ENCODE peak calls at places on chromosomes 3 and 15, in eight cellular contexts. R, O, L, V, U, E, C and D are unnamed samples. For H3K4me1, the result is how much of the 10 kb centered on the place peaks cover.

GRCh38 chr15:80415331-80415730 is 11.1 kb downstream of the ARNT2 start:
- DNase-seq in R (no peak), O (no peak), U (no peak), L (no peak), V (no peak), E (no peak), C (no peak), D (no peak)

GRCh38 chr15:50828610-50829206 is 63.2 kb upstream of the SPPL2A start:
- DNase-seq in L (no peak), U (no peak), R (peak), E (peak), O (peak), V (no peak), C (peak), D (no peak)

GRCh38 chr3:112121577-112122547 is 11.2 kb downstream of the GCSAM start:
- DNase-seq in V (no peak), E (no peak), L (no peak), R (no peak), U (no peak), O (no peak), C (no peak), D (no peak)

GRCh38 chr3:116905805-116906204 is 196.2 kb downstream of the TUSC7 start:
- DNase-seq in O (no peak), L (no peak), R (peak), E (no peak), V (no peak), U (no peak), C (no peak), D (no peak)

GRCh38 chr3:46952813-46953212 is 23.7 kb downstream of the CCDC12 start:
- DNase-seq in V (no peak), U (no peak), O (no peak), L (no peak), E (no peak), C (no peak), R (no peak), D (no peak)

GRCh38 chr3:50140990-50141389 is 14.1 kb upstream of the SEMA3F start:
- DNase-seq in L (no peak), E (no peak), V (no peak), C (no peak), O (no peak), R (no peak), U (no peak), D (no peak)

GRCh38 chr3:129122697-129123055 is 1.1 kb upstream of the RAB43 start:
- DNase-seq in E (no peak), O (peak), R (no peak), V (no peak), L (no peak), C (no peak), U (no peak), D (no peak)

GRCh38 chr3:126961791-126962461 is 21.0 kb upstream of the PLXNA1 start:
- DNase-seq in C (no peak), O (no peak), R (no peak), L (no peak), U (no peak), E (no peak), V (peak), D (peak)

GRCh38 chr3:161600185-161600584 is 103.6 kb downstream of the OTOL1 start:
- DNase-seq in R (peak), E (no peak), V (no peak), U (no peak), L (no peak), O (no peak), C (no peak), D (no peak)

GRCh38 chr3:84136425-84136824 is 822.4 kb upstream of the CADM2 start:
- DNase-seq in R (peak), L (no peak), O (no peak), V (no peak), E (peak), C (peak), U (no peak), D (no peak)

GRCh38 chr3:105851176-105851575 is 17.6 kb downstream of the CBLB start:
- DNase-seq in L (no peak), E (no peak), V (no peak), O (no peak), R (no peak), C (no peak), U (no peak), D (no peak)
- H3K4me1 ChIP-seq in L (under half), E (under half), V (under half), O (under half), R (under half), C (under half), U (under half), D (under half)

GRCh38 chr3:14368885-14369284 is 33.5 kb upstream of the SLC6A6 start:
- DNase-seq in E (no peak), R (no peak), O (no peak), C (no peak), U (no peak), V (no peak), L (no peak), D (no peak)
- H3K4me1 ChIP-seq in E (under half), R (under half), O (under half), C (under half), U (under half), V (under half), L (under half), D (half or more)

GRCh38 chr3:99967796-99968195 is 146.5 kb downstream of the FILIP1L start:
- DNase-seq in C (peak), R (no peak), L (no peak), O (no peak), V (no peak), U (no peak), E (no peak), D (no peak)
- H3K4me1 ChIP-seq in C (under half), R (under half), L (under half), O (under half), V (under half), U (under half), E (under half), D (under half)

DNA sequence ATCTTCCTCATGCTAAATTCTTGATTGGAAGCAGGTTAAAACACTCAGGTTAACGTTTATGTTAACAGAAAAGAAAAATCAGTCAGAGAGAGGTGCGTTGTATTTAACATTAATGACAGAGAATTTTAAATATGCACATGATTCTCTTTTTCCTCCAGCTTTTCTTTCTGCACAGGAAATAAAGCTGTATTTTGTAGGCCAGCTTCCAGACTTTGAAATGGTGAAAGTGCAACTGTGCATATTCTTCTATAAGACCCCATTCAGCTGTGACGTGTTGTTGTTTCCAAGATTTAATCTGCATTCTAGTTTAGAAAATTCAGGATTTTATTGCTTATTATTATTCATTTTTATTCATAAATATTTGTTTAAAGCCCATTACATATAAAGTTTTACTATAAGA is 11.8 kb downstream of the MBNL1 start:
- DNase-seq in L (no peak), U (no peak), R (no peak), C (no peak), O (no peak), E (no peak), V (no peak), D (no peak)
- H3K4me1 ChIP-seq in L (under half), U (half or more), R (under half), C (under half), O (half or more), E (under half), V (under half), D (half or more)

GRCh38 chr15:63364293-63365003 is 17.2 kb downstream of the CA12 start:
- DNase-seq in O (no peak), L (no peak), V (peak), U (no peak), C (no peak), R (no peak), E (no peak), D (no peak)
- H3K4me1 ChIP-seq in O (half or more), L (under half), V (under half), U (under half), C (under half), R (under half), E (under half), D (under half)

GRCh38 chr3:45803252-45803935 is 7.1 kb upstream of the SLC6A20 start:
- DNase-seq in O (no peak), V (no peak), C (no peak), L (no peak), E (no peak), U (no peak), R (no peak), D (no peak)
- H3K4me1 ChIP-seq in O (under half), V (under half), C (under half), L (under half), E (under half), U (under half), R (under half), D (under half)

DNA sequence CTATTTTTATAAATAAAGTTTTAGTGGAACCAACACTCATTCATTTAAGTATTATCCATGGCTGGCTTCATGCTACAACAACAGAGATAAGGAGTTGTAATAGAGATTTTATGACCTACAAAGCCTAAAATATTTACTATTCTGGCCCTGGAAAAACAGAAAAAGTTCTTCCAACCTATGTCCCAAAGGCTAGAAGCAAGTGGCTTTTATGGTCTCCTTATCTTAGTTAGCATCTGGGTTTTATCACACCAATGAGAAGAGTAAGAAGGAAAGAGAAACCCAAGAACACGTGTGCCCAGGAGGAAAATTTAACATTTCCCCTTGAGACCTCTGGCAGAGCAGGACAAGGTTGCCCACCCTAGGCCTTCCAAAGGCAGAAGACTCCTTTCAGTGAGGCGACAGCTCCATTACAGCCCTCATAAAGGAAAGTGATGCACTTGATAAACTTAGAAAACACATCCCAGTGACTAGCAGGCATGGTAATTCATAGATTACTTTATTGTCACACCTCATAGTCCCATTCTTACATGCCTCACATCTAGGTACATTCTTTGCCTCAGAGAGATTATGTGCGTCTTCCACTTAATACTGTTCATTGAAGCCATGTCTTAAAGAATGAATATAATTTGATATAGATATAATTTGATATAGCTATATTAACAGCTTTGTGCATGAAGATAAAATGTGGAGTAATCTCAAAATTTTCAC is 113.2 kb upstream of the ACP3 start:
- DNase-seq in U (no peak), V (no peak), C (no peak), O (no peak), E (no peak), L (no peak), R (no peak), D (no peak)
- H3K4me1 ChIP-seq in U (under half), V (under half), C (under half), O (under half), E (under half), L (under half), R (under half), D (under half)

DNA sequence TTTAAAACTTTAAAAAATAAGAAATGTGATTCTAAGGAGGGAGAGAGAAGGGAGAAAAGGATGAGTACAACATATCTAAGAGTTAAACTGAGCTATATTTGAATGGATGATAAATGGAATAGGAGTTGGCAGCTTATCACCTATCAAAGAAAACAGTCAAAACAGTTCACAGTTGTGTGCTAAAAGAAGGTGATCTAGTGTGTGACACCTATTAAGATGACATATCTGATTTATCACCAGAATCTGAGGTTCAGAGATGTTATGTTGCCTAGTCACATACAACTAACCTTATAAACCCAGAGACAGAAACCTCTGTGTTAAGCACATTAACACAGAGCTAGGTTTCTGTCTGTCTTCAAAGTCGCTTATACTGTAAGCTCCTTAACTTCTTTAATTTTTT is 3.0 kb downstream of the ATP13A3 start:
- DNase-seq in U (no peak), R (no peak), E (no peak), C (no peak), L (no peak), V (no peak), O (no peak), D (no peak)
- H3K4me1 ChIP-seq in U (half or more), R (under half), E (under half), C (under half), L (under half), V (under half), O (under half), D (under half)

GRCh38 chr15:73678498-73678897 is 5.7 kb upstream of the CD276 start:
- DNase-seq in L (no peak), R (no peak), E (no peak), V (no peak), C (no peak), O (no peak), U (no peak), D (no peak)
- H3K4me1 ChIP-seq in L (under half), R (under half), E (under half), V (under half), C (under half), O (under half), U (under half), D (under half)

DNA sequence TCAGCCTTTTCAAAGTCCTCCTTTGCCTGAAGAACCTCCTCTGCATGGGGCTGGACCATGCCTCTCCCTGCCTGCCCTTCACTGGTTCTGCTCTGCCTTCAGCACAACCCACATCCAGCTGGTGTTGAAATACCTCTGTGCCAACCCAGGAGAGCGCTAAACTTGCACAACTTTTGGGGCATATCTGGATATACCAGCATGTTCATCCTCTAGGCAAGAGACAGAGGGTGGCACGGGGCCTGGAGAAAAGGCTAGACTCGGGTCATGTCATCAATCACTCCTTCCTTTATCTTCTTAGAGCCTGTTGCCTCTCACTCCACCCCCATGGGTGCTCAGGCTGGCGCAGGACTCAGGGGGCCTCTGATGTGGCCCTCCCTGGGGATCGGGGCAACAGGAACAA is 4.8 kb downstream of the SEMA4B start:
- DNase-seq in C (no peak), E (no peak), U (no peak), O (no peak), R (no peak), L (no peak), V (no peak), D (no peak)
- H3K4me1 ChIP-seq in C (under half), E (under half), U (under half), O (under half), R (under half), L (under half), V (under half), D (under half)